ENCODE peak calls at places on chromosomes 7 and 10, in eight cellular contexts. D is kidney epithelial cell, H is bronchial epithelial cell, V is PC-3, G is astrocyte of the spinal cord, W is Panc1, U is mammary epithelial cell, I is kidney. T is an unnamed sample.

GRCh38 chr7:80916770-80917681 is 1.8 kb downstream of the SEMA3C start:
- DNase-seq in D (peak; percentile 56), H (peak; percentile 92), V (peak; percentile 94), G (peak; percentile 86), W (peak; percentile 96), U (peak; percentile 92), I (no peak), T (peak; percentile 70)

GRCh38 chr10:126527645-126528319 is 139.5 kb upstream of the ADAM12 start:
- DNase-seq in D (no peak), H (no peak), V (no peak), G (no peak), W (no peak), U (no peak), I (no peak), T (no peak)

GRCh38 chr10:69757553-69758309 is 44.0 kb upstream of the COL13A1 start:
- DNase-seq in D (no peak), H (no peak), V (peak; percentile 47), G (peak; percentile 65), W (no peak), U (peak; percentile 21), I (peak; percentile 88), T (no peak)

GRCh38 chr10:12635127-12635541 is 285.8 kb downstream of the CAMK1D start:
- DNase-seq in D (peak; percentile 16), H (peak; percentile 68), V (peak; percentile 62), G (peak; percentile 30), W (no peak), U (no peak), I (no peak), T (no peak)

GRCh38 chr7:128190051-128190640 is 50.9 kb upstream of the LEP start:
- DNase-seq in D (no peak), H (peak; percentile 17), V (no peak), G (no peak), W (no peak), U (no peak), I (no peak), T (no peak)

GRCh38 chr10:49141541-49142332 is 7.9 kb upstream of the FAM170B start:
- DNase-seq in D (no peak), H (no peak), V (no peak), G (no peak), W (no peak), U (no peak), I (no peak), T (no peak)

GRCh38 chr7:47539398-47540052 is 42.4 kb downstream of the TNS3 start:
- DNase-seq in D (peak; percentile 92), H (no peak), V (no peak), G (peak; percentile 49), W (no peak), U (no peak), I (peak; percentile 74), T (no peak)

GRCh38 chr10:67839957-67840356 is 2.0 kb upstream of the DNAJC12 start:
- DNase-seq in D (no peak), H (peak; percentile 67), V (peak; percentile 93), G (no peak), W (no peak), U (peak; percentile 31), I (no peak), T (no peak)

GRCh38 chr7:55133630-55134392 is 115.0 kb downstream of the EGFR start:
- DNase-seq in D (peak; percentile 80), H (peak; percentile 93), V (peak; percentile 96), G (peak; percentile 97), W (peak; percentile 91), U (peak; percentile 93), I (no peak), T (peak; percentile 80)

GRCh38 chr7:99498546-99498944 is 1.5 kb downstream of the ZNF394 start:
- DNase-seq in D (no peak), H (no peak), V (peak; percentile 19), G (no peak), W (no peak), U (peak; percentile 8), I (no peak), T (no peak)

GRCh38 chr10:49741108-49741995 is 20.8 kb downstream of the OGDHL start:
- DNase-seq in D (no peak), H (no peak), V (peak; percentile 29), G (no peak), W (no peak), U (no peak), I (no peak), T (no peak)

GRCh38 chr7:36311539-36311938 is 78.1 kb upstream of the ANLN start:
- DNase-seq in D (no peak), H (no peak), V (no peak), G (no peak), W (no peak), U (no peak), I (no peak), T (no peak)

GRCh38 chr7:102426268-102427031 is 6.9 kb upstream of the ORAI2 start:
- DNase-seq in D (no peak), H (no peak), V (no peak), G (no peak), W (no peak), U (no peak), I (no peak), T (no peak)

GRCh38 chr10:34654211-34654610 is 160.9 kb downstream of the PARD3 start:
- DNase-seq in D (no peak), H (no peak), V (no peak), G (no peak), W (no peak), U (no peak), I (no peak), T (no peak)

GRCh38 chr7:158324397-158325360 is 262.9 kb downstream of the PTPRN2 start:
- DNase-seq in D (no peak), H (peak; percentile 77), V (no peak), G (no peak), W (no peak), U (no peak), I (no peak), T (no peak)

GRCh38 chr7:42372498-42372897 is 135.5 kb upstream of the GLI3 start:
- DNase-seq in D (no peak), H (no peak), V (peak; percentile 27), G (no peak), W (no peak), U (no peak), I (no peak), T (no peak)
- TF ChIP-seq CTCF in D (no peak), H (no peak), V (no peak), G (no peak), W (no peak), U (no peak), I (no peak), T (no peak)

GRCh38 chr10:96586419-96587254 is at the start of gene TM9SF3:
- DNase-seq in D (no peak), H (peak; percentile 54), V (peak; percentile 84), G (peak; percentile 86), W (no peak), U (peak; percentile 85), I (peak; percentile 98), T (peak; percentile 91)

GRCh38 chr10:96588601-96589419 is 2.0 kb upstream of the TM9SF3 start:
- DNase-seq in D (no peak), H (peak; percentile 82), V (no peak), G (no peak), W (no peak), U (peak; percentile 49), I (no peak), T (peak; percentile 51)

GRCh38 chr10:96588060-96588554 is 1.3 kb upstream of the TM9SF3 start:
- DNase-seq in D (no peak), H (no peak), V (no peak), G (no peak), W (no peak), U (no peak), I (no peak), T (no peak)

GRCh38 chr10:96585726-96586418 is 940 bp downstream of the TM9SF3 start:
- DNase-seq in D (no peak), H (peak; percentile 14), V (peak; percentile 6), G (no peak), W (no peak), U (peak; percentile 11), I (no peak), T (peak; percentile 26)

DNA sequence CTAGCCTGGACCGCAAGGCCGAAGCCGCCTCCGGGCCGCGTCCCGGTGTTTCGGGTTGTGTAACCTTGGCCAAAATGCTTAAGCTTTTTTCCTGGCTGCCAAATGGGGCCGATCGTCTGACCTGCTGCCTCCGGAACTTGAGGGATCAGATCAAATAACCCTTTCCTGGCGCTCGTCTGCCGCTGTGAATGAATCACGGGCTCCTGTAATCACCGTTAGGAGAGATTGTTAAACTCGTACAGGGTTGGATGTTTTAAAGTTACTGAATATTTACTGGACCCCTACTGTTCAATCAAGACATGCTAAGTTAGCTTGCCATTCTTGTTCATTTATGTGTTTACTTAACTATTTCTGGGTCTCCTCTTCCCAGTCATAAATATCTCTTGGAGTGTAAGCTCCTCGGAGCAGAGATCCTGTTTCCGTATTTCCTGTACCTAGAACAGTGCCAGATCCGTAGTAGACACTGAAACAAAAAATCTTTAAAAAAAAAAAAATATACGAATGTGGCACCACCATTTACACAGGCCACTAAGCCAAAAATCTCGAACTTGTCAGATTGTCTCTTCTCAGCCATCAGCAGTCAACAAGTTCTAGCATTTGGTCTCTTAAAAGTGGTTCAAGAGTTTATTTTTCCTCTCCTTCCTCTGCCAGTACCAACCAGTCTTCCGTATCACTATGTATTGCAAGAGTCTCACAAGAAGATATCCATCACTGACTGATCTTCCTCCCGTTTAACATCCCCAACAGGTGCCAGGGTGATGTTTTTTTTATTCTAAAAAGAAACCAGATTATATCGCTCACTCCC is 645 bp upstream of the TM9SF3 start:
- DNase-seq in D (no peak), H (peak; percentile 74), V (peak; percentile 68), G (peak; percentile 84), W (peak; percentile 18), U (peak; percentile 71), I (no peak), T (peak; percentile 69)
- TF ChIP-seq CTCF in D (no peak), H (no peak), V (no peak), G (no peak), W (no peak), U (no peak), I (no peak), T (no peak)

DNA sequence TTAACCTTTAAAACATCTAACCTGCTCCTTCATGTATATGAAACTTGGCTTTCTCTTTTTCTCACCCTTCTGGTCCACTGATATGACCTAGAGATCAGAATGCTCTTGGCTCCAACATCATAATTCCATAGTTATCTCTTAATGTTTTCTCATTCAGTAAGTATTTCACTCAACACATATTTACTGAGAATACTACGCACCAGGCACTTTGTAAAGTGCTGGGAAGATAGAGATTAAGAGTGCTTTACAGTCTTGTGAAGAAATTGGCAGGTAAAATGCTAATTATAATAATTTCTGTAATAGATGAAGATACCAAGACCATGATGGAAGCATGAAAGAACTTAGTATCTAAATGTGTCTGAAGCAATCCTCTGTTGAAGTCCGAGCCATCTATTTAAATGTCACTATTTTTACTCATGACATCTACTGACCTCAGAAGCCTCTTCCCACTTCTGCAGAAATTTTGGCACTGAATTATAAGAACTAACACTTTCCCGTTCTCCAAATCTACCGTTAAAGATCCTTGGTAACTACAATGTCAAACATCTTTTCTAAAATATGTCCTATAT is 116.2 kb downstream of the HBP1 start:
- DNase-seq in D (no peak), H (no peak), V (no peak), G (no peak), W (no peak), U (no peak), I (no peak), T (no peak)
- TF ChIP-seq CTCF in D (no peak), H (no peak), V (no peak), G (no peak), W (no peak), U (no peak), I (no peak), T (no peak)

DNA sequence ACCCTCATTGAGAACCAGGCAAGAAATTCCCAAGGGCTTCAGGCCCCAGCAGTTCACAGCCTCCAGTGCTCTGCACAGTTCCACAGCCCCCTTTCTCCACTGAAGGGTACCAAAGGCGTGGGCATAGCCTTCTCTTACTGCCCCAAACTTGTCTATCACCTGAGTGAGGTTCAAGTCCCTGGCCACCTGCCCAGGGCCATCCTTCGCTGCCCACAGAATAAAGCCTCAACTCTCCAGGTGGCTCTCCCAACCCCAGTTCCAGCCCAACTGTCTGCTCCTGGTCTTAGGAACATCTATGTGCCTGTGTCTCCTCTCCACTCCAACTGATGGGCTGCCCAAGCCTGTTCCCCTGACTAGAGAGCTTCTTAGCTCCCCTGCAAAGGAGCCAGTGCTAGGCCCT is 79.1 kb downstream of the FAM53B start:
- DNase-seq in D (no peak), H (no peak), V (no peak), G (no peak), W (no peak), U (no peak), I (no peak), T (no peak)
- TF ChIP-seq CTCF in D (no peak), H (no peak), V (no peak), G (no peak), W (no peak), U (no peak), I (no peak), T (no peak)